ENCODE peak calls at places on chromosomes 3 and 15, in six cellular contexts. One of them, this sample, is unnamed.

GRCh38 chr3:44914936-44915335 is 40.5 kb downstream of the TGM4 start:
- DNase-seq in RWPE1: peak; percentile 34
- DNase-seq in left ventricle myocardium inferior: no peak
- DNase-seq in uterus: no peak
- DNase-seq in heart right ventricle: no peak
- DNase-seq in sigmoid colon: no peak
- DNase-seq in this sample: no peak

GRCh38 chr3:15377961-15378791 is 45.8 kb upstream of the SH3BP5 start:
- DNase-seq in RWPE1: peak; percentile 56
- DNase-seq in left ventricle myocardium inferior: peak; percentile 91
- DNase-seq in uterus: peak; percentile 96
- DNase-seq in heart right ventricle: peak; percentile 87
- DNase-seq in sigmoid colon: peak; percentile 97
- DNase-seq in this sample: peak; percentile 97

GRCh38 chr15:99306694-99307338 is 55.5 kb downstream of the LRRC28 start:
- DNase-seq in RWPE1: no peak
- DNase-seq in left ventricle myocardium inferior: no peak
- DNase-seq in uterus: no peak
- DNase-seq in heart right ventricle: peak; percentile 17
- DNase-seq in sigmoid colon: no peak
- DNase-seq in this sample: no peak

GRCh38 chr15:98548172-98548971 is 100.0 kb upstream of the IGF1R start:
- DNase-seq in RWPE1: peak; percentile 71
- DNase-seq in left ventricle myocardium inferior: peak; percentile 71
- DNase-seq in uterus: peak; percentile 77
- DNase-seq in heart right ventricle: peak; percentile 70
- DNase-seq in sigmoid colon: peak; percentile 93
- DNase-seq in this sample: peak; percentile 91

GRCh38 chr3:135788978-135789377 is 176.6 kb upstream of the PPP2R3A start:
- DNase-seq in RWPE1: no peak
- DNase-seq in left ventricle myocardium inferior: no peak
- DNase-seq in uterus: no peak
- DNase-seq in heart right ventricle: no peak
- DNase-seq in sigmoid colon: no peak
- DNase-seq in this sample: no peak

GRCh38 chr3:11057655-11058054 is 65.1 kb downstream of the SLC6A1 start:
- DNase-seq in RWPE1: no peak
- DNase-seq in left ventricle myocardium inferior: no peak
- DNase-seq in uterus: no peak
- DNase-seq in heart right ventricle: no peak
- DNase-seq in sigmoid colon: no peak
- DNase-seq in this sample: no peak

GRCh38 chr3:16504242-16504641 is 9.3 kb downstream of the RFTN1 start:
- DNase-seq in RWPE1: no peak
- DNase-seq in left ventricle myocardium inferior: no peak
- DNase-seq in uterus: no peak
- DNase-seq in heart right ventricle: no peak
- DNase-seq in sigmoid colon: no peak
- DNase-seq in this sample: no peak

GRCh38 chr3:159260049-159260662 is 458.3 kb downstream of the MFSD1 start:
- DNase-seq in RWPE1: peak; percentile 33
- DNase-seq in left ventricle myocardium inferior: no peak
- DNase-seq in uterus: peak; percentile 17
- DNase-seq in heart right ventricle: no peak
- DNase-seq in sigmoid colon: no peak
- DNase-seq in this sample: no peak

GRCh38 chr3:133675631-133676335 is 14.0 kb upstream of the TOPBP1 start:
- DNase-seq in RWPE1: no peak
- DNase-seq in left ventricle myocardium inferior: no peak
- DNase-seq in uterus: no peak
- DNase-seq in heart right ventricle: no peak
- DNase-seq in sigmoid colon: no peak
- DNase-seq in this sample: no peak

GRCh38 chr3:45572755-45573154 is 21.8 kb upstream of the LIMD1 start:
- DNase-seq in RWPE1: no peak
- DNase-seq in left ventricle myocardium inferior: no peak
- DNase-seq in uterus: no peak
- DNase-seq in heart right ventricle: no peak
- DNase-seq in sigmoid colon: peak; percentile 4
- DNase-seq in this sample: no peak

GRCh38 chr15:76982756-76983155 is 12.2 kb upstream of the PSTPIP1 start:
- DNase-seq in RWPE1: no peak
- DNase-seq in left ventricle myocardium inferior: no peak
- DNase-seq in uterus: no peak
- DNase-seq in heart right ventricle: no peak
- DNase-seq in sigmoid colon: no peak
- DNase-seq in this sample: no peak

GRCh38 chr15:80618666-80619481 is 76.2 kb upstream of the ABHD17C start:
- DNase-seq in RWPE1: no peak
- DNase-seq in left ventricle myocardium inferior: no peak
- DNase-seq in uterus: no peak
- DNase-seq in heart right ventricle: no peak
- DNase-seq in sigmoid colon: no peak
- DNase-seq in this sample: no peak

GRCh38 chr15:98518823-98519561 is 129.3 kb upstream of the IGF1R start:
- DNase-seq in RWPE1: peak; percentile 75
- DNase-seq in left ventricle myocardium inferior: no peak
- DNase-seq in uterus: peak; percentile 40
- DNase-seq in heart right ventricle: no peak
- DNase-seq in sigmoid colon: peak; percentile 78
- DNase-seq in this sample: no peak

GRCh38 chr15:48005921-48006541 is 114.8 kb upstream of the SLC24A5 start:
- DNase-seq in RWPE1: peak; percentile 23
- DNase-seq in left ventricle myocardium inferior: no peak
- DNase-seq in uterus: peak; percentile 29
- DNase-seq in heart right ventricle: no peak
- DNase-seq in sigmoid colon: no peak
- DNase-seq in this sample: peak; percentile 35

GRCh38 chr15:23372284-23372683 is 17.7 kb downstream of the GOLGA8S start:
- DNase-seq in RWPE1: no peak
- DNase-seq in left ventricle myocardium inferior: no peak
- DNase-seq in uterus: no peak
- DNase-seq in heart right ventricle: no peak
- DNase-seq in sigmoid colon: no peak
- DNase-seq in this sample: peak; percentile 73

GRCh38 chr3:157110761-157111238 is 49.1 kb downstream of the CCNL1 start:
- DNase-seq in RWPE1: no peak
- DNase-seq in left ventricle myocardium inferior: no peak
- DNase-seq in uterus: no peak
- DNase-seq in heart right ventricle: peak; percentile 44
- DNase-seq in sigmoid colon: no peak
- DNase-seq in this sample: no peak

GRCh38 chr3:150218236-150218635 is 189.9 kb upstream of the TSC22D2 start:
- DNase-seq in RWPE1: no peak
- DNase-seq in left ventricle myocardium inferior: no peak
- DNase-seq in uterus: no peak
- DNase-seq in heart right ventricle: no peak
- DNase-seq in sigmoid colon: no peak
- DNase-seq in this sample: no peak

GRCh38 chr15:90839187-90840071 is 29.0 kb upstream of the FURIN start:
- DNase-seq in RWPE1: peak; percentile 38
- DNase-seq in left ventricle myocardium inferior: no peak
- DNase-seq in uterus: no peak
- DNase-seq in heart right ventricle: no peak
- DNase-seq in sigmoid colon: no peak
- DNase-seq in this sample: no peak

GRCh38 chr3:22691407-22691806 is 511.7 kb upstream of the UBE2E2 start:
- DNase-seq in RWPE1: no peak
- DNase-seq in left ventricle myocardium inferior: no peak
- DNase-seq in uterus: no peak
- DNase-seq in heart right ventricle: no peak
- DNase-seq in sigmoid colon: no peak
- DNase-seq in this sample: no peak

GRCh38 chr15:71443538-71443937 is 328.3 kb downstream of the THSD4 start:
- DNase-seq in RWPE1: peak; percentile 25
- DNase-seq in left ventricle myocardium inferior: peak; percentile 52
- DNase-seq in uterus: peak; percentile 69
- DNase-seq in heart right ventricle: peak; percentile 61
- DNase-seq in sigmoid colon: no peak
- DNase-seq in this sample: peak; percentile 53

GRCh38 chr3:100400424-100400781 is 486 bp downstream of the TOMM70 start:
- DNase-seq in RWPE1: peak; percentile 14
- DNase-seq in left ventricle myocardium inferior: no peak
- DNase-seq in uterus: no peak
- DNase-seq in heart right ventricle: no peak
- DNase-seq in sigmoid colon: no peak
- DNase-seq in this sample: peak; percentile 20

GRCh38 chr3:69881756-69882428 is 117.6 kb upstream of the SAMMSON start:
- DNase-seq in RWPE1: no peak
- DNase-seq in left ventricle myocardium inferior: no peak
- DNase-seq in uterus: no peak
- DNase-seq in heart right ventricle: no peak
- DNase-seq in sigmoid colon: no peak
- DNase-seq in this sample: no peak

GRCh38 chr3:130700541-130700940 is 46.1 kb downstream of the PIK3R4 start:
- DNase-seq in RWPE1: no peak
- DNase-seq in left ventricle myocardium inferior: no peak
- DNase-seq in uterus: no peak
- DNase-seq in heart right ventricle: no peak
- DNase-seq in sigmoid colon: no peak
- DNase-seq in this sample: no peak

GRCh38 chr15:75727851-75728715 is 15.4 kb upstream of the CSPG4 start:
- DNase-seq in RWPE1: no peak
- DNase-seq in left ventricle myocardium inferior: peak; percentile 49
- DNase-seq in uterus: peak; percentile 61
- DNase-seq in heart right ventricle: peak; percentile 61
- DNase-seq in sigmoid colon: peak; percentile 85
- DNase-seq in this sample: peak; percentile 78

GRCh38 chr3:149871855-149872254 is 58.8 kb downstream of the RNF13 start:
- DNase-seq in RWPE1: no peak
- DNase-seq in left ventricle myocardium inferior: no peak
- DNase-seq in uterus: no peak
- DNase-seq in heart right ventricle: no peak
- DNase-seq in sigmoid colon: no peak
- DNase-seq in this sample: no peak

GRCh38 chr15:22961661-22962221 is 18.4 kb downstream of the CYFIP1 start:
- DNase-seq in RWPE1: no peak
- DNase-seq in left ventricle myocardium inferior: no peak
- DNase-seq in uterus: no peak
- DNase-seq in heart right ventricle: no peak
- DNase-seq in sigmoid colon: peak; percentile 48
- DNase-seq in this sample: no peak

GRCh38 chr15:66269326-66270090 is 16.0 kb upstream of the MEGF11 start:
- DNase-seq in RWPE1: peak; percentile 69
- DNase-seq in left ventricle myocardium inferior: no peak
- DNase-seq in uterus: no peak
- DNase-seq in heart right ventricle: no peak
- DNase-seq in sigmoid colon: no peak
- DNase-seq in this sample: no peak

GRCh38 chr3:100254168-100254777 is 6.5 kb upstream of the TBC1D23 start:
- DNase-seq in RWPE1: peak; percentile 47
- DNase-seq in left ventricle myocardium inferior: peak; percentile 29
- DNase-seq in uterus: peak; percentile 47
- DNase-seq in heart right ventricle: peak; percentile 25
- DNase-seq in sigmoid colon: peak; percentile 82
- DNase-seq in this sample: peak; percentile 45

GRCh38 chr3:131394400-131394799 is 12.8 kb downstream of the NUDT16 start:
- DNase-seq in RWPE1: no peak
- DNase-seq in left ventricle myocardium inferior: no peak
- DNase-seq in uterus: no peak
- DNase-seq in heart right ventricle: no peak
- DNase-seq in sigmoid colon: no peak
- DNase-seq in this sample: no peak

GRCh38 chr15:88375234-88375926 is 91.8 kb downstream of the MRPL46 start:
- DNase-seq in RWPE1: peak; percentile 40
- DNase-seq in left ventricle myocardium inferior: no peak
- DNase-seq in uterus: peak; percentile 30
- DNase-seq in heart right ventricle: no peak
- DNase-seq in sigmoid colon: no peak
- DNase-seq in this sample: no peak

GRCh38 chr15:42059661-42060476 is 34.5 kb downstream of the PLA2G4D start:
- DNase-seq in RWPE1: peak; percentile 37
- DNase-seq in left ventricle myocardium inferior: peak; percentile 50
- DNase-seq in uterus: no peak
- DNase-seq in heart right ventricle: peak; percentile 41
- DNase-seq in sigmoid colon: no peak
- DNase-seq in this sample: peak; percentile 49

GRCh38 chr3:122677261-122677660 is 3.4 kb upstream of the PARP14 start:
- DNase-seq in RWPE1: no peak
- DNase-seq in left ventricle myocardium inferior: no peak
- DNase-seq in uterus: no peak
- DNase-seq in heart right ventricle: no peak
- DNase-seq in sigmoid colon: no peak
- DNase-seq in this sample: no peak

GRCh38 chr3:71103430-71103881 is 480.1 kb downstream of the FOXP1 start:
- DNase-seq in RWPE1: no peak
- DNase-seq in left ventricle myocardium inferior: peak; percentile 70
- DNase-seq in uterus: peak; percentile 23
- DNase-seq in heart right ventricle: peak; percentile 69
- DNase-seq in sigmoid colon: peak; percentile 73
- DNase-seq in this sample: no peak

GRCh38 chr3:132535575-132536441 is 61.3 kb upstream of the ACKR4 start:
- DNase-seq in RWPE1: peak; percentile 54
- DNase-seq in left ventricle myocardium inferior: peak; percentile 24
- DNase-seq in uterus: peak; percentile 63
- DNase-seq in heart right ventricle: peak; percentile 16
- DNase-seq in sigmoid colon: peak; percentile 84
- DNase-seq in this sample: peak; percentile 65
- TF ChIP-seq CTCF in RWPE1: peak; percentile 64
- TF ChIP-seq CTCF in left ventricle myocardium inferior: peak; percentile 76
- TF ChIP-seq CTCF in uterus: peak; percentile 71
- TF ChIP-seq CTCF in heart right ventricle: peak; percentile 64
- TF ChIP-seq CTCF in sigmoid colon: no peak
- TF ChIP-seq CTCF in this sample: peak; percentile 57

GRCh38 chr3:9582332-9582731 is 28.7 kb upstream of the LHFPL4 start:
- DNase-seq in RWPE1: no peak
- DNase-seq in left ventricle myocardium inferior: no peak
- DNase-seq in uterus: no peak
- DNase-seq in heart right ventricle: no peak
- DNase-seq in sigmoid colon: no peak
- DNase-seq in this sample: no peak
- H3K27ac ChIP-seq in RWPE1: no peak overlapping the region
- H3K27ac ChIP-seq in left ventricle myocardium inferior: no peak overlapping the region
- H3K27ac ChIP-seq in uterus: no peak overlapping the region
- H3K27ac ChIP-seq in heart right ventricle: no peak overlapping the region
- H3K27ac ChIP-seq in sigmoid colon: no peak overlapping the region
- H3K27ac ChIP-seq in this sample: no peak overlapping the region

GRCh38 chr3:32106132-32106928 is at the start of gene GPD1L:
- DNase-seq in RWPE1: peak; percentile 85
- DNase-seq in left ventricle myocardium inferior: peak; percentile 96
- DNase-seq in uterus: peak; percentile 94
- DNase-seq in heart right ventricle: peak; percentile 97
- DNase-seq in sigmoid colon: peak; percentile 96
- DNase-seq in this sample: peak; percentile 98
- TF ChIP-seq CTCF in RWPE1: no peak
- TF ChIP-seq CTCF in left ventricle myocardium inferior: no peak
- TF ChIP-seq CTCF in uterus: no peak
- TF ChIP-seq CTCF in heart right ventricle: no peak
- TF ChIP-seq CTCF in sigmoid colon: no peak
- TF ChIP-seq CTCF in this sample: no peak

DNA sequence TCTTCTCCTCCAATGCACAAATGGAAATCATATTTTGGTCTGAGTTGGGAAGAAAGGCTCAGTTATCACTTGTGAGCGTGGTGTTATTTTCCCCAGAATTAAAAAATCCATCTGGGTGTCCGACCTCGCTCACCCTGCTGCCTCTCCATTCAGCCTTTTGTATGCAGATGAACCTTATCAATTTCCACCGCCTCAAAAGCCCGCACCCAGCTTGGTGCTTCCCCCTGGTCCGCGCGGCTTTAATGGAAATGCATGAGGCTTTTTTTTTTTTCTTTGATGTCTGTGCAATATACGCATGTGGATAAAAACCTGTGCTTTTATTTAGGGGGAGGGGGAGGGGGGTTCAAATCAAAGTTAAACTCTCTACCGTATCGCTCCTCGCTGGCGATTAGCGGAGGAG is 121.8 kb upstream of the SOX14 start:
- DNase-seq in RWPE1: no peak
- DNase-seq in left ventricle myocardium inferior: no peak
- DNase-seq in uterus: no peak
- DNase-seq in heart right ventricle: no peak
- DNase-seq in sigmoid colon: no peak
- DNase-seq in this sample: no peak
- H3K27ac ChIP-seq in RWPE1: no peak overlapping the region
- H3K27ac ChIP-seq in left ventricle myocardium inferior: no peak overlapping the region
- H3K27ac ChIP-seq in uterus: no peak overlapping the region
- H3K27ac ChIP-seq in heart right ventricle: no peak overlapping the region
- H3K27ac ChIP-seq in sigmoid colon: no peak overlapping the region
- H3K27ac ChIP-seq in this sample: no peak overlapping the region